ENCODE peak calls at places on chromosomes 3 and 15, in five cellular contexts. M is WTC11, T is HepG2, Y is endothelial cell of umbilical vein, R is H1. A is an unnamed sample.

GRCh38 chr15:40899536-40900207 is 5.4 kb downstream of the VPS18 start:
- DNase-seq in M (no peak), T (no peak), Y (no peak), R (no peak), A (no peak)

GRCh38 chr3:10555263-10555662 is 49.9 kb upstream of the ATP2B2 start:
- DNase-seq in M (no peak), T (no peak), Y (no peak), R (peak; percentile 13), A (no peak)

GRCh38 chr15:37046876-37047614 is 53.3 kb downstream of the MEIS2 start:
- DNase-seq in M (no peak), T (peak; percentile 28), Y (no peak), R (no peak), A (no peak)

GRCh38 chr3:176941674-176942073 is 255.6 kb downstream of the TBL1XR1 start:
- DNase-seq in M (no peak), T (no peak), Y (no peak), R (no peak), A (no peak)

GRCh38 chr3:30084304-30084703 is 522.1 kb upstream of the TGFBR2 start:
- DNase-seq in M (no peak), T (no peak), Y (no peak), R (no peak), A (no peak)

GRCh38 chr3:65265511-65265910 is 577.7 kb upstream of the ADAMTS9 start:
- DNase-seq in M (no peak), T (no peak), Y (no peak), R (no peak), A (no peak)

GRCh38 chr15:40405501-40406381 is at the start of gene IVD:
- DNase-seq in M (peak; percentile 95), T (peak; percentile 87), Y (peak; percentile 97), R (peak; percentile 92), A (peak; percentile 88)

GRCh38 chr15:89806565-89807550 is 7.8 kb downstream of the ANPEP start:
- DNase-seq in M (no peak), T (peak; percentile 92), Y (no peak), R (no peak), A (no peak)

GRCh38 chr15:84598993-84599392 is 1.8 kb upstream of the ZSCAN2 start:
- DNase-seq in M (peak; percentile 59), T (peak; percentile 65), Y (peak; percentile 63), R (peak; percentile 64), A (peak; percentile 78)

GRCh38 chr3:180246688-180247195 is 210.0 kb upstream of the PEX5L start:
- DNase-seq in M (no peak), T (no peak), Y (no peak), R (no peak), A (no peak)

GRCh38 chr3:99544819-99545281 is 93.5 kb upstream of the COL8A1 start:
- DNase-seq in M (no peak), T (no peak), Y (peak; percentile 100), R (no peak), A (no peak)

GRCh38 chr3:197534348-197534725 is 21.4 kb downstream of the BDH1 start:
- DNase-seq in M (no peak), T (no peak), Y (no peak), R (no peak), A (no peak)

GRCh38 chr15:101045236-101045646 is 126.1 kb downstream of the LRRK1 start:
- DNase-seq in M (no peak), T (no peak), Y (peak; percentile 47), R (no peak), A (no peak)

GRCh38 chr15:44584162-44584749 is 47.3 kb downstream of the EIF3J start:
- DNase-seq in M (peak; percentile 67), T (peak; percentile 36), Y (peak; percentile 49), R (peak; percentile 70), A (peak; percentile 23)

GRCh38 chr3:89180334-89180733 is 72.9 kb downstream of the EPHA3 start:
- DNase-seq in M (no peak), T (no peak), Y (no peak), R (no peak), A (no peak)

GRCh38 chr3:87924485-87924884 is 134.3 kb downstream of the CGGBP1 start:
- DNase-seq in M (no peak), T (no peak), Y (no peak), R (no peak), A (no peak)

GRCh38 chr3:48431224-48432029 is 1.5 kb upstream of the PLXNB1 start:
- DNase-seq in M (no peak), T (peak; percentile 92), Y (no peak), R (no peak), A (no peak)

GRCh38 chr15:74315626-74316025 is 51.8 kb downstream of the CYP11A1 start:
- DNase-seq in M (no peak), T (no peak), Y (no peak), R (no peak), A (no peak)

GRCh38 chr15:92305342-92305741 is 88.3 kb upstream of the ST8SIA2 start:
- DNase-seq in M (no peak), T (no peak), Y (no peak), R (no peak), A (no peak)

GRCh38 chr15:101206173-101206572 is 45.7 kb downstream of the CHSY1 start:
- DNase-seq in M (no peak), T (no peak), Y (no peak), R (no peak), A (no peak)

GRCh38 chr3:194754091-194754490 is 68.4 kb downstream of the FAM43A start:
- DNase-seq in M (no peak), T (no peak), Y (no peak), R (no peak), A (no peak)

GRCh38 chr3:37863949-37864822 is 2.5 kb downstream of the CTDSPL start:
- DNase-seq in M (no peak), T (peak; percentile 61), Y (no peak), R (peak; percentile 49), A (peak; percentile 23)

GRCh38 chr3:171334465-171334811 is 125.8 kb downstream of the TNIK start:
- DNase-seq in M (no peak), T (no peak), Y (peak; percentile 28), R (no peak), A (no peak)

GRCh38 chr3:120544361-120544760 is 51.8 kb upstream of the NDUFB4 start:
- DNase-seq in M (no peak), T (no peak), Y (no peak), R (no peak), A (no peak)

DNA sequence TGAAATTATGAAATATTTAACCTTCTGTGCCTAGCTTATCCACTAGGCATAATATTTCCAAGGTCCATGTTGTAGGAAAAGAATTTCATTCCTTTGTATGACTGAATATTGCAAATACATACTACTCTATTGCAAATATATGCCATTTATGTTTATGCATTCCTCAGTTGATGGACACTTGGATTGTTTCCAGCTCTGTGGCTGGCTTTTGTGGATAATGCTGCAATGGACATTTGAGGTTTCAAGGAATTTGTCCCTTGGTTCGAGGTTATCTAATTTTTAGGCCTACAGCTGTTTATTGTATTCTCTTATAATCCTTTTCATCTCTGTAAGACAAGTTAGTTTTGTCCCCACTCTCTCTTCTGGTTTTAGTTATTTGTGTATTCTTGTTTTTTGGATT is 7.7 kb upstream of the AADACL2 start:
- DNase-seq in M (no peak), T (peak; percentile 69), Y (no peak), R (no peak), A (no peak)
- TF ChIP-seq JUN in M (no peak), T (no peak), Y (no peak), R (no peak), A (no peak)

GRCh38 chr3:113746955-113747718 is at the start of gene ATP6V1A:
- DNase-seq in M (peak; percentile 72), T (peak; percentile 11), Y (peak; percentile 51), R (peak; percentile 79), A (peak; percentile 3)
- TF ChIP-seq JUN in M (no peak), T (no peak), Y (no peak), R (no peak), A (no peak)

GRCh38 chr3:28745436-28745835 is 396.8 kb upstream of the AZI2 start:
- DNase-seq in M (no peak), T (no peak), Y (peak; percentile 68), R (no peak), A (no peak)

GRCh38 chr3:28746990-28747389 is 398.4 kb upstream of the AZI2 start:
- DNase-seq in M (no peak), T (no peak), Y (no peak), R (no peak), A (no peak)

GRCh38 chr3:28739647-28740046 is 391.0 kb upstream of the AZI2 start:
- DNase-seq in M (no peak), T (no peak), Y (no peak), R (no peak), A (no peak)

GRCh38 chr3:28745904-28746617 is 397.4 kb upstream of the AZI2 start:
- DNase-seq in M (no peak), T (no peak), Y (peak; percentile 76), R (no peak), A (no peak)

GRCh38 chr3:28743843-28744242 is 395.2 kb upstream of the AZI2 start:
- DNase-seq in M (no peak), T (no peak), Y (no peak), R (no peak), A (peak; percentile 31)
- TF ChIP-seq JUN in M (no peak), T (no peak), Y (no peak), R (no peak), A (no peak)

GRCh38 chr15:25237291-25237978 is 201.4 kb downstream of the UBE3A start:
- DNase-seq in M (no peak), T (no peak), Y (no peak), R (no peak), A (no peak)
- TF ChIP-seq JUN in M (no peak), T (no peak), Y (no peak), R (no peak), A (no peak)

DNA sequence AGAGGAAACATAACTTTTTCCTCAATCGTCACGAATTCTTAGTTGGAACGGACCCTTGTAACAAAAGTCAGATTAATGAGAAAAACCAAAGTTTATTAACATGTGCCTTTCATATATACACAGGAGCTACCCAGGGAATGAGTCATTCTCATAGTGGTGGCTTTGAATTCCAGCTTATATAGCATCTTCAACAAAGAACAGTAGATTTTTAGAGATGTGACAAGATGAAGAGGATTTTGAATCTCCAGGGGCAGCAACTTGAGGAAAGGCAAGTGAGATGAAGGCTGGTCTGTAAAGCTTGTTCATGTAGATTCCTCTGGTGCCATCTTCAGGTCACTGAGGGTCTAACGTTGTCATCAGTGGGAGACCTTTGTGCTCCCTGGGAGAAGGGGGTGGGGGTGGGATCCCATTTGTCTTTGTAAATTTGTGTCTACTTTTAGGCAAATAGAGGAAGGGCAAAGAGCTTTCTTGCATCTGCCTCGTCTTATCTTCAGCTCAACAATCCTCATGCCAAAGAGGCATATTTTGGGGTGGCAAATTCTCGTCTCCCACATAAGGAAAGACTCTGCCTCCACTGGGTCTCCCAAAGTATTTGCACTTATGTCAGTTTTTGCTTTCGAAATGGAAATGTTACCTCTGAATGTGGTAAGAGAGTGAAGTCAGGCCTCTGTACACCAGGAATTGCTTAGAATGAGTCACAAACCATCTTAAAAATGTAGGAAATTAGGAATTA is 29.5 kb downstream of the CLEC3B start:
- DNase-seq in M (peak; percentile 34), T (peak; percentile 65), Y (no peak), R (no peak), A (peak; percentile 23)
- TF ChIP-seq JUN in M (no peak), T (no peak), Y (no peak), R (no peak), A (no peak)

GRCh38 chr3:158911586-158911985 is 109.7 kb downstream of the MFSD1 start:
- DNase-seq in M (no peak), T (no peak), Y (no peak), R (no peak), A (no peak)
- TF ChIP-seq JUN in M (no peak), T (no peak), Y (no peak), R (no peak), A (no peak)

A was measured in A549.